ENCODE peak calls at places on chromosomes 6 and 20, in four cellular contexts. W is A549, Z is mammary epithelial cell, A is MM.1S. R is an unnamed sample.

GRCh38 chr6:157157228-157157627 is 166.1 kb downstream of the TMEM242 start:
- DNase-seq in W (no peak), Z (no peak), A (no peak), R (no peak)

GRCh38 chr6:25017932-25018581 is 82.3 kb upstream of the RIPOR2 start:
- DNase-seq in W (no peak), Z (peak), A (peak), R (peak)

GRCh38 chr6:42313038-42313437 is 95.4 kb upstream of the MRPS10 start:
- DNase-seq in W (no peak), Z (no peak), A (no peak), R (no peak)

GRCh38 chr20:1489328-1489727 is 1.9 kb downstream of the SIRPB2 start:
- DNase-seq in W (no peak), Z (no peak), A (no peak), R (no peak)

GRCh38 chr6:152086223-152086873 is 278.9 kb downstream of the ESR1 start:
- DNase-seq in W (no peak), Z (no peak), A (no peak), R (no peak)

GRCh38 chr20:37345339-37346231 is at the start of gene SRC:
- DNase-seq in W (peak), Z (peak), A (no peak), R (peak)

GRCh38 chr20:53884859-53885654 is 185.3 kb downstream of the BCAS1 start:
- DNase-seq in W (no peak), Z (no peak), A (no peak), R (no peak)

GRCh38 chr20:40506567-40506966 is 182.5 kb downstream of the MAFB start:
- DNase-seq in W (peak), Z (peak), A (no peak), R (peak)

GRCh38 chr6:55652429-55652828 is 73.4 kb upstream of the HMGCLL1 start:
- DNase-seq in W (no peak), Z (no peak), A (no peak), R (no peak)

GRCh38 chr20:47720636-47721427 is 64.4 kb downstream of the SULF2 start:
- DNase-seq in W (no peak), Z (no peak), A (no peak), R (no peak)

GRCh38 chr20:20710847-20711315 is 1.6 kb downstream of the RALGAPA2 start:
- DNase-seq in W (no peak), Z (peak), A (no peak), R (no peak)

GRCh38 chr20:34579936-34580587 is 21.5 kb downstream of the MAP1LC3A start:
- DNase-seq in W (no peak), Z (peak), A (peak), R (no peak)

GRCh38 chr6:1418471-1419191 is 29.3 kb downstream of the FOXF2 start:
- DNase-seq in W (no peak), Z (no peak), A (no peak), R (no peak)

GRCh38 chr6:53310751-53311585 is 37.8 kb downstream of the ELOVL5 start:
- DNase-seq in W (no peak), Z (no peak), A (peak), R (peak)

GRCh38 chr6:166955865-166956443 is 396 bp downstream of the RNASET2 start:
- DNase-seq in W (peak), Z (no peak), A (no peak), R (peak)

DNA sequence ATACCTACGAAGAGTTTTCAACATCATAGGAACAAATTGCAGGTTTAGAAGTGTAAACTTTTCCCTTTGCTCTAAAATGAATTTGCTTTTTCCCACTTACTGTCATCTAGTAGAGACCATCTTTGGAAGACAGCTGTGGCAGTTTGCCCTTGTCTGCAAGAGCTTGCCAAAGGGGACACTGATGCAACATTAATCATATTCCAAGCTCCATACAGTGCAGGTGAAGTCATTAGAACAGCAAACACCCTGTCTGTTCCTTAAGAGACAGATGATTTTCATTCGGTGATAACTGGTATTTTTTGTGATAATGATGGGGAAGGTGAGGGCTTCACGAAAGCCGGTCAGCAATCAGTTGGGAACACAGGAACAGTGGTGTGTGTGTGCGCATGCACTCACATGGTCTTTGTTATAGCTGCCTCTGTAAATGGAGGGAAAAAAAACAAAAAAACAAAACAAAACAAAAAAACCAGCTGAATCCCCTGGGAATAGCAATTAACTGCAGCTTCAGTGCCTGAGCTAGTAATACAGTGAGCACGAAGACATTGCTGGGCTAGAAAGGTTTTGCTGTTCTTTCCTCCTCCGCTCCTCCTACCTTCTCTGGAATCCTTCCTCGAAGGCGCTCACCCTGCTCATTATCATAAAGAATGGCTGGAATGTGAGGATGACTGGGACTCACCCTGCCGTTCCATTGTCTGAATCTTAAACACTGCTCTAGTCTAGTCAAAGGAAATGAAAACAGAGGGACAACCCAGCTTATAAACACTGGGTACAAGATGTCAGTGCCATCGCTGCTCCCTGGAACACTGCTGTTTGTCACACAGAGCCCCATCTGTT is 35.2 kb upstream of the KIF13A start:
- DNase-seq in W (peak), Z (peak), A (no peak), R (no peak)
- H3K4me2 ChIP-seq in W (peak), Z (peak), A (no peak), R (no peak)

DNA sequence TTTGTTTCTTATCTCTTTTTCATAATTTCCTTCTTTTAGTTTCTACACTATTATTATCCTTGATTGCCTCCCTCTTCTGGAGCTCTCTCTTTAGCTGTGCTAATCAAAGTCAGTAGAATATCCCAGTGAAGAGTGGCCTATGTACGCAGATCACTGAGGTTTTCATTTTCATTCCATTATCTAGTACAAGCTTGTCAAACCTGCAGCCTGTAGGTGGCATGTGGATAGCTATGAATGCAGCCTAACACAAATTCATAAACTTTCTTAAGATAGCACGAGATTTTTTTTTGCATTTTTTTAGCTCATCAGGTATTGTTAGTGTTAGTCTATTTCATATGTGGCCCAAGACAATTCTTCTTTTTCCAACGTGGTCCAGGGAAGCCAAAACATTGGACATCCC is 825.7 kb upstream of the MAP3K7 start:
- DNase-seq in W (no peak), Z (no peak), A (no peak), R (no peak)
- TF ChIP-seq CTCF in W (no peak), Z (no peak), A (no peak), R (no peak)

DNA sequence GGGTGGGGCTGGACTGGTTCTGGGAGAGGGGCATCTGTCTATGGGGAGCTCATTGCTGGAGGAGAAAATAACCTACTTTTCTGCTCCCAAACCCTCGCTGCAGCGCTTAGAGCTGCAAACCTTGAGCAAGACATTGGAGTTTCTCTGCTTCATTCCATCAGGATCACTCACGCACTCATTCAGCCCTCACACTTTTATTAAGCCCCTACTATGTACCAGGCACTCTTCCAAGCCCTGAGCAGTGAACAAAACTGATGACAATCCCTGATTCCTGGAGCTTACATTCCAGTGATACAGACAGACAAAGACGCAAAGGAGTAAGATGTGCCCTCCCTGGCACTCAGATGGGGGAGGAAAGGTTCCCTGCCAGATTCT is 113.7 kb downstream of the TOX2 start:
- DNase-seq in W (no peak), Z (no peak), A (no peak), R (peak)
- H3K4me2 ChIP-seq in W (no peak), Z (no peak), A (no peak), R (no peak)

DNA sequence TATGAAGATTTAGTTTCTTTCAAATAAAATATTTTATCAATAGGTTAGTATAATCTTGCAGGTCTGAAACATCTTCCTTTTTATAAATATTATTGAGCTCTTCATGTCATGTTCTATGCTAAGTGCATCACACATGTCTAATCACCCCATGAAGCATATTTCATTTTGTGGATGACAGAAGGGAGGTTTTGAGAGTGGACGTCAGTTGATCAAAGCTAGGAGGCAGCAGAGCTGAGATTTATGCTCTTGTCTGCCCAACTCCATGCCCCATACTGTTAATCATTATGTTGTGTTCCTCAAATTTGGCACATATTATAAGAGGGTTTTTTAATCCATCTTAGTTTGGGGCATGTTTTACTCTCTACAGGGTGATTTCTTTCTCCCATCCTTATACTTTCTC is 22.7 kb downstream of the DSE start:
- DNase-seq in W (no peak), Z (no peak), A (no peak), R (no peak)
- TF ChIP-seq CTCF in W (no peak), Z (no peak), A (no peak), R (no peak)

GRCh38 chr6:2840794-2841061 is 935 bp downstream of the SERPINB1 start:
- DNase-seq in W (no peak), Z (no peak), A (no peak), R (no peak)

GRCh38 chr6:2839195-2839981 is 2.3 kb downstream of the SERPINB1 start:
- DNase-seq in W (peak), Z (peak), A (no peak), R (no peak)

GRCh38 chr6:2841264-2842138 is at the start of gene SERPINB1:
- DNase-seq in W (peak), Z (peak), A (peak), R (peak)

GRCh38 chr6:2842139-2842552 is 483 bp upstream of the SERPINB1 start:
- DNase-seq in W (no peak), Z (no peak), A (no peak), R (no peak)

GRCh38 chr6:2839982-2840793 is 1.5 kb downstream of the SERPINB1 start:
- DNase-seq in W (no peak), Z (peak), A (no peak), R (no peak)
- H3K4me2 ChIP-seq in W (peak), Z (peak), A (no peak), R (peak)

GRCh38 chr20:87372-87771 is at the start of gene DEFB125:
- DNase-seq in W (no peak), Z (no peak), A (no peak), R (no peak)
- TF ChIP-seq CTCF in W (no peak), Z (no peak), A (no peak), R (no peak)

GRCh38 chr6:39453236-39453635 is 130.7 kb upstream of the KCNK16 start:
- DNase-seq in W (no peak), Z (no peak), A (no peak), R (no peak)
- H3K4me2 ChIP-seq in W (no peak), Z (peak), A (no peak), R (no peak)